ENCODE peak calls at places on chromosomes 4 and X, in seven cellular contexts. M is GM23338, J is GM12892, U is breast epithelium, G is suprapubic skin, Q is SK-N-SH, H is upper lobe of left lung. N is an unnamed sample.

GRCh38 chrX:17521871-17522693 is 147.1 kb downstream of the NHS start:
- DNase-seq in G (no peak), M (peak), Q (peak), J (no peak), H (no peak), U (no peak), N (no peak)

GRCh38 chr4:115834441-115834840 is 721.0 kb upstream of the NDST4 start:
- DNase-seq in G (no peak), H (no peak), U (no peak), Q (no peak), M (no peak), J (no peak), N (no peak)

GRCh38 chrX:150873616-150874015 is 24.9 kb downstream of the CD99L2 start:
- DNase-seq in M (no peak), J (no peak), Q (no peak), H (no peak), G (no peak), U (no peak), N (no peak)

GRCh38 chr4:71198958-71199357 is 139.9 kb upstream of the SLC4A4 start:
- DNase-seq in G (no peak), J (no peak), U (no peak), H (no peak), Q (no peak), M (no peak), N (no peak)

GRCh38 chr4:39029752-39030694 is 2.2 kb downstream of the TMEM156 start:
- DNase-seq in G (no peak), H (no peak), J (no peak), U (no peak), Q (no peak), M (no peak), N (no peak)

GRCh38 chr4:4595252-4595651 is 53.4 kb upstream of the STX18 start:
- DNase-seq in M (peak), H (no peak), Q (no peak), G (no peak), J (no peak), U (no peak), N (no peak)

GRCh38 chrX:41759817-41760216 is 35.8 kb downstream of the GPR82 start:
- DNase-seq in G (no peak), J (peak), U (no peak), Q (peak), H (no peak), M (peak), N (no peak)

GRCh38 chr4:87108142-87108546 is 112.3 kb downstream of the KLHL8 start:
- DNase-seq in J (no peak), Q (peak), M (no peak), H (no peak), G (peak), U (no peak), N (no peak)

GRCh38 chr4:144360394-144360793 is 219.9 kb upstream of the GYPA start:
- DNase-seq in J (no peak), G (no peak), M (no peak), Q (no peak), U (no peak), H (no peak), N (no peak)

GRCh38 chr4:110869114-110869513 is 246.2 kb upstream of the PITX2 start:
- DNase-seq in M (no peak), Q (no peak), J (no peak), H (no peak), G (no peak), U (no peak), N (no peak)

GRCh38 chr4:78688385-78688784 is 87.8 kb upstream of the BMP2K start:
- DNase-seq in H (no peak), J (no peak), Q (no peak), G (no peak), U (no peak), M (no peak), N (no peak)

GRCh38 chr4:57172065-57172464 is 61.9 kb upstream of the IGFBP7 start:
- DNase-seq in J (no peak), U (no peak), M (no peak), H (no peak), Q (no peak), G (no peak), N (no peak)

GRCh38 chr4:1318046-1318375 is 28.3 kb downstream of the MAEA start:
- DNase-seq in Q (no peak), H (no peak), G (no peak), U (no peak), M (no peak), J (no peak), N (no peak)

GRCh38 chr4:182578402-182578801 is 335.2 kb downstream of the TENM3 start:
- DNase-seq in G (no peak), U (no peak), Q (no peak), M (peak), H (no peak), J (no peak), N (no peak)

GRCh38 chrX:15877380-15877779 is 22.8 kb upstream of the AP1S2 start:
- DNase-seq in M (no peak), J (no peak), U (no peak), Q (no peak), G (no peak), H (no peak), N (no peak)

GRCh38 chr4:55722132-55722531 is 86.0 kb upstream of the NMU start:
- DNase-seq in U (no peak), M (no peak), J (no peak), H (no peak), Q (no peak), G (no peak), N (no peak)

GRCh38 chr4:22607382-22607781 is 85.4 kb upstream of the GBA3 start:
- DNase-seq in Q (peak), J (no peak), M (peak), H (no peak), U (peak), G (no peak), N (no peak)

GRCh38 chr4:145544998-145545397 is 63.3 kb downstream of the SMAD1 start:
- DNase-seq in U (no peak), G (no peak), J (no peak), H (no peak), M (no peak), Q (no peak), N (no peak)

GRCh38 chr4:172826866-172827265 is 341.7 kb upstream of the GALNT7 start:
- DNase-seq in J (no peak), Q (no peak), M (no peak), H (no peak), G (no peak), U (no peak), N (no peak)

GRCh38 chrX:123504630-123505270 is 228.1 kb downstream of the THOC2 start:
- DNase-seq in Q (no peak), H (no peak), J (no peak), U (no peak), G (no peak), M (peak), N (no peak)

GRCh38 chr4:147833254-147833653 is 101.4 kb downstream of the ARHGAP10 start:
- DNase-seq in M (no peak), Q (no peak), J (no peak), G (no peak), U (no peak), H (no peak), N (no peak)

GRCh38 chr4:125105561-125105960 is 209.2 kb upstream of the FAT4 start:
- DNase-seq in U (no peak), G (no peak), J (no peak), M (no peak), H (no peak), Q (no peak), N (no peak)

GRCh38 chr4:60133414-60133813 is 1066.7 kb upstream of the ADGRL3 start:
- DNase-seq in H (no peak), M (no peak), J (no peak), Q (no peak), G (no peak), U (no peak), N (no peak)

GRCh38 chrX:53713987-53714579 is 27.6 kb upstream of the HUWE1 start:
- DNase-seq in G (no peak), M (no peak), U (no peak), J (no peak), H (no peak), Q (no peak), N (no peak)

GRCh38 chr4:155903453-155903852 is at the start of gene TDO2:
- DNase-seq in U (no peak), Q (no peak), J (no peak), M (no peak), G (no peak), H (no peak), N (no peak)

GRCh38 chrX:151871244-151871643 is 41.4 kb upstream of the MAGEA4 start:
- DNase-seq in J (no peak), M (no peak), H (no peak), G (no peak), U (no peak), Q (no peak), N (no peak)

GRCh38 chr4:128728190-128728589 is 81.3 kb upstream of the JADE1 start:
- DNase-seq in U (no peak), Q (no peak), J (no peak), G (no peak), M (no peak), H (no peak), N (no peak)

GRCh38 chr4:139665690-139666529 is at the start of gene MGST2:
- DNase-seq in J (peak), U (peak), Q (peak), G (peak), M (peak), H (peak), N (no peak)
- TF ChIP-seq POLR2AphosphoS5 in J (no peak), U (peak), Q (peak), G (no peak), M (peak), H (no peak), N (peak)

GRCh38 chr4:26048378-26048882 is 134.4 kb downstream of the SMIM20 start:
- DNase-seq in U (peak), J (no peak), H (no peak), M (no peak), G (peak), Q (peak), N (no peak)
- TF ChIP-seq POLR2AphosphoS5 in U (peak), J (no peak), H (no peak), M (no peak), G (no peak), Q (no peak), N (peak)

DNA sequence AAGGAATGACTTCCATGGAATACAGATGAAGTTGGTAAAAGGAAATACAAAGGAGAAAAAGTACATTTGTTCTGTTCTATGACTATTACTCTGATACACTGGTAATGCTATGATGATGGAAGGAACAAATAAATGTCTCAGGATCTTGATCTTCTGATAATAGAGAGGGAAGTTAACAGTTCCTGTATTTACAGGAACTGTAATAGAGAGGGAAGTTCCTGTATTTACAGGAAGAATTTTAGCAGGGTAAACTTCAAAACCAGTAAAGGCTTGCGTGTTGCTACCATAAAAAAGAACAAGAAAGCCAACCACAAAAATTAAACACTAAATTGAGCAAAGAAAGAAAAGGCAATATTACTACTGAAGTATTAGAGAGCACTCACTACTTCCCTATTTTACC is 91.7 kb upstream of the HPGD start:
- DNase-seq in M (no peak), Q (no peak), U (no peak), G (no peak), J (no peak), H (no peak), N (no peak)
- TF ChIP-seq POLR2AphosphoS5 in M (no peak), Q (no peak), U (no peak), G (no peak), J (no peak), H (no peak), N (no peak)

DNA sequence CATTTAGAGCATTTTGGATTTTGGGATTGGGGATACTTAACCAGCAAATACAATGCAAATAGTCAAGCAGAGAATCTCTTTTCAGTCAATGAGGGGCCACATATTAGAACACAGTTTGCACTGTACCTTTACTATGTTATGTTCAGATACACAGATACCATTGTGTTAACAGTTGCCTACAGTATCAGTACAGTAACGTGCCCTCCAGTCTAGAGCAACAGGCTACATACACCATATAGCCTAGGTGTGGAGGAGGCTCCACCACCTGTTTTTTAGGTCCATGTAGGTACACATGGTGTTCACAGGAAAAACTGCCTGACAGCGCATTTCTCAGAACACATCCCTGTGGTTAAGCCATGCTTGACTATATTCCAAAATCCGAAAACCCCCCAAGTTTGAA is 9.1 kb downstream of the GRPEL1 start:
- DNase-seq in Q (no peak), G (no peak), H (no peak), M (no peak), U (no peak), J (no peak), N (no peak)
- TF ChIP-seq POLR2AphosphoS5 in Q (peak), G (no peak), H (no peak), M (no peak), U (no peak), J (no peak), N (no peak)

GRCh38 chrX:50768801-50769200 is 45.2 kb downstream of the SHROOM4 start:
- DNase-seq in J (no peak), H (no peak), M (no peak), Q (no peak), G (no peak), U (no peak), N (no peak)
- TF ChIP-seq POLR2AphosphoS5 in J (no peak), H (no peak), M (no peak), Q (no peak), G (no peak), U (no peak), N (no peak)

GRCh38 chr4:151315212-151315886 is 10.1 kb downstream of the SH3D19 start:
- DNase-seq in M (no peak), U (no peak), Q (no peak), J (no peak), G (no peak), H (no peak), N (no peak)

GRCh38 chr4:151313306-151314028 is 11.9 kb downstream of the SH3D19 start:
- DNase-seq in Q (no peak), J (no peak), G (no peak), H (no peak), U (no peak), M (no peak), N (no peak)

GRCh38 chr4:151316645-151317044 is 8.8 kb downstream of the SH3D19 start:
- DNase-seq in H (no peak), M (no peak), U (no peak), J (no peak), Q (no peak), G (no peak), N (no peak)

GRCh38 chr4:151318310-151319006 is 6.9 kb downstream of the SH3D19 start:
- DNase-seq in G (no peak), U (no peak), J (no peak), M (no peak), H (no peak), Q (no peak), N (no peak)

DNA sequence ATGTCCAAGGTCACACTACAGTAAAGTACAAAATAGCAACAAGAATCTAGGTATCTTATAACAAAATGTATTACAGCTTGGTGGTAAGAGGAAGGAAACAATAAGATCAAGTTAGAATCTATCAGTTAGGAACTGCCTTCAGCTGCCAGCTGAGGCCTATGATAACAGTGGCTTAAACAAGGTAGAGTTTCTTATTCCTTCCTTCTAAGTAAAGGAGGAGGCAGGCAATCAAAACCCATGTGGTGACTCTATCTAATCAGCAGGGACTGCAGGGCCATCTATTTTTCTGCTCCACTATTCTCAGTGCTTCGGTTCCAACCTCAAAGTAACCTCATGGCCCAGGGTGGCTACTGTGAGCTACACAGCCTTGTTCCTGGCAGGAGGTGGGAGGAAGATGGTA is 10.9 kb downstream of the SH3D19 start:
- DNase-seq in J (no peak), G (no peak), H (no peak), M (no peak), U (no peak), Q (no peak), N (no peak)
- TF ChIP-seq POLR2AphosphoS5 in J (no peak), G (no peak), H (no peak), M (no peak), U (no peak), Q (no peak), N (no peak)

DNA sequence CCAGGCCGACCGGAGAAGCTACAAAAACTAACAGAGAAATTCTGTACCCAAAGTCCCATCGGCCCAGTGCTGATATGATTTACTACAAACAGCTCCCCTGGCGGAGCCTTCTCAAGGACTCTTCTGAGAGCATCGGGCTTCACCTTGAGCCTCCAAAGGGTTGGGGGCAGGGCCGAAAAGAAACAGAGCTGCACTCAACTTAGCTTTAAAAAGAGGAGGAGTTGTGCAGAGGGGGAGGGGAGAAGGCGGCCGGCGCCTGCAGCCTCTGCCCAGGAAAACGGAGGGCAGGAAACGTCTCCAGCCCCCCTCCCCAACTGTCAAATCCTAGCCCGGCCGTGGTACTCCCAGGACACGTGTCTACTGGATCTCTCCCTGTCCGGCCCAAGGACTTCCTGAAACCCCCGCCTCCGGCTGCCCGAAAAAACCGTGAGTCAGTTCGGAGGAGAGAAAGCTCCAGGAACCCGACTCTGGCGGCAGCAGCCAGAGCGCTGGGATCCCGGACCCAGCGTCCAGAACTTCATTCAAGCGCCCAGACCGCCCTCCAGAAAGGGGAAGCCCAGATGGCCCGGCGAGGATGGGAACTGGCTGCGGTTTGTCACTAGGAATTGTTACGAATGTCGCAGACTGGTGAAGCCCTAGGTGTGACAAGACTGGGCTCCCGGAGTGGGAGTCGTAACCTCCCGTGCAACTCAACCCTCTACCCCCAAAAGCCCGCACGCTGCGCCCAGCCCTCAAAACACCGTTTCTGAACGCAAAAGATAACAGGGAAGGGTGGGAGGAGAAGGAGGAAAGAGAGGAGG is 1.0 kb downstream of the ADAMTS3 start:
- DNase-seq in J (peak), Q (peak), G (peak), M (peak), U (peak), H (peak), N (no peak)
- TF ChIP-seq POLR2AphosphoS5 in J (no peak), Q (no peak), G (no peak), M (no peak), U (peak), H (peak), N (no peak)

GRCh38 chrX:115525486-115525885 is 35.5 kb upstream of the PLS3 start:
- DNase-seq in Q (no peak), U (no peak), J (no peak), H (no peak), M (no peak), G (no peak), N (no peak)

GRCh38 chrX:115522955-115523354 is 38.0 kb upstream of the PLS3 start:
- DNase-seq in Q (no peak), U (no peak), J (no peak), M (no peak), G (no peak), H (no peak), N (no peak)

GRCh38 chrX:115518113-115518512 is 42.9 kb upstream of the PLS3 start:
- DNase-seq in H (no peak), J (no peak), Q (no peak), M (no peak), U (no peak), G (no peak), N (no peak)

DNA sequence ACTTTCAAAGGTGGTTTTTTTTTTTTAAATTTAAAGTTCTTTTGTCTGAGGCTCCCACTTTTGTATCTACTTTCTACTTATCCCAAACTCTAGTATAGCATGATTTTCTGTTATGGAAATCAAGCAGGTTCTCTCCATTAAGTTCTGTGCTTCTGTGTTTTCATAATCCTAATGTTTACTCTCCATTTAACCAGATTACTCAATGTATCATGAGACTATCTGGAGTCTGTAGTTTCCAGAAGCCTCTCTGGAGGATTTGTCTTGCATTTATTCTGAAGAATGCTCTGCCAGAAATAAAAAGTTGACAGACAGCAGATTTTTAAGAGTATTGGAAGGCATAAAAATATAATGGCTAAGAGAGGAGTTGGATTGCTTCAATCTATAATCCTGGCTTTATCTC is 39.3 kb upstream of the PLS3 start:
- DNase-seq in Q (no peak), M (no peak), H (no peak), G (no peak), J (no peak), U (no peak), N (no peak)
- TF ChIP-seq POLR2AphosphoS5 in Q (no peak), M (no peak), H (no peak), G (no peak), J (no peak), U (no peak), N (peak)

DNA sequence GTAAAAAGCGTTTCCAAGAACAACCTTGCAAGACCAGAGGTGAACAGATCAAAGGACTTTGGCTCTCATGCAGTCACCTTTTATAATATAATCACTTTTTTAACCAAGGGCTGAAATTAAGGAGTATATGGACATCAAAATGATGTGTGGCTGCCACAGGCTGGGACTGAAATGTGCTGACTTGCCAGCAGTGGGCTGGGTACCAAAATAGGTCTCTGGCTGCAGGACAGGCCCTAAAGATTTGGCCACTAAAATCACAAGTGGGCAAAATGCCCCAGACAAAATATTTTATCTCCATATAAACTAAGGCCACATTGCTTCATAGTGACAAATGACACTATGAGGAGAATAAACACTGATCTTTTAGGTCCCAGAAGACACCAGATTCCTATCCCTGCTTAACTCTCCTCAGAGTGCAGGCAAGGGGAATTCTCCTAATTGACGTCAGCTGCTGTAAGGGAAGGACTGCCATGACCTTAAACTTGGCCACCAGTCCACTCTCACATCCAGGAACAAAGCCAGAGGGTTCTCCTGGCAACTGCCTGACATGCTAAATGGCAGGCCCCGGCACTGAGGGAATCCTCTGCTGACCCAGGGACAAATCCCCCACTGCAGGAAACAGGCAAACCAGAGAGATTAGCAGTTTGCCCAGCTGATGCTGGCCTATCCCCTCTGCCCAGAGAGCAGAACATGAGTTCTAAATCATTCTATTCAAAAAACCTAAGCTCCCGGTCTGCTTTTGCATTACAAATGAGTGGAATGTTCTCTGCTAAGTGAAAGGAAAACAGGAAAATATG is 155.8 kb downstream of the PPP3CA start:
- DNase-seq in G (peak), M (peak), H (no peak), Q (peak), J (no peak), U (peak), N (no peak)
- TF ChIP-seq POLR2AphosphoS5 in G (peak), M (no peak), H (peak), Q (no peak), J (no peak), U (peak), N (peak)